ENCODE peak calls at places on chromosomes 4 and X, in five cellular contexts. Z is astrocyte; P is iPS-NIHi11; G is NCI-H1417; R is activated naive CD8-positive, alpha-beta T cell treated with anti-CD3 and anti-CD28 coated beads for 36 hours. X is an unnamed sample.

GRCh38 chr4:119026662-119027444 is 108.8 kb upstream of the MYOZ2 start:
- DNase-seq in R (no peak), Z (no peak), G (no peak), P (no peak), X (peak)

GRCh38 chr4:83589283-83589682 is 53.4 kb downstream of the GPAT3 start:
- DNase-seq in G (peak), P (no peak), R (no peak), Z (no peak), X (peak)

GRCh38 chr4:40152642-40153041 is 44.2 kb upstream of the RHOH start:
- DNase-seq in R (no peak), Z (no peak), G (no peak), P (no peak), X (no peak)

GRCh38 chr4:25654971-25655963 is at the start of gene SLC34A2:
- DNase-seq in Z (no peak), P (peak), R (no peak), G (peak), X (peak)

GRCh38 chr4:76458297-76458696 is 23.3 kb downstream of the SHROOM3 start:
- DNase-seq in R (no peak), Z (no peak), G (no peak), P (no peak), X (no peak)

GRCh38 chrX:124215786-124216185 is 116.7 kb upstream of the TEX13D start:
- DNase-seq in Z (no peak), G (no peak), R (no peak), P (no peak), X (no peak)

GRCh38 chr4:159497961-159498360 is 395.1 kb downstream of the RAPGEF2 start:
- DNase-seq in Z (no peak), P (no peak), G (no peak), R (no peak), X (no peak)

GRCh38 chr4:64617813-64618212 is 208.6 kb upstream of the TECRL start:
- DNase-seq in Z (peak), R (no peak), P (peak), G (no peak), X (no peak)

GRCh38 chrX:51834076-51834475 is 59.3 kb upstream of the MAGED1 start:
- DNase-seq in P (no peak), R (no peak), G (no peak), Z (no peak), X (no peak)

GRCh38 chrX:97987979-97988378 is 1104.3 kb downstream of the RPA4 start:
- DNase-seq in G (no peak), R (no peak), Z (peak), P (no peak), X (no peak)

GRCh38 chr4:185730849-185731608 is 81.0 kb downstream of the SORBS2 start:
- DNase-seq in P (no peak), R (no peak), G (no peak), Z (no peak), X (no peak)

X was measured in endodermal cell.